ENCODE peak calls at places on chromosomes 5 and 9, in six cellular contexts. L, E, U, I, V and S are unnamed samples.

GRCh38 chr5:171628344-171628743 is 157.3 kb upstream of the SMIM23 start:
- DNase-seq in L (no peak), E (no peak), U (no peak), I (no peak), V (peak), S (no peak)

GRCh38 chr9:91071185-91071990 is 269.8 kb downstream of the SYK start:
- DNase-seq in L (no peak), E (peak), U (peak), I (no peak), V (peak), S (no peak)

GRCh38 chr5:160799160-160799559 is 52.9 kb downstream of the ATP10B start:
- DNase-seq in L (no peak), E (no peak), U (no peak), I (no peak), V (no peak), S (peak)

GRCh38 chr9:72675586-72675985 is 154.2 kb downstream of the TMC1 start:
- DNase-seq in L (no peak), E (no peak), U (no peak), I (no peak), V (peak), S (no peak)

GRCh38 chr5:17910318-17910717 is 276.1 kb downstream of the TAF11L14 start:
- DNase-seq in L (no peak), E (no peak), U (no peak), I (no peak), V (no peak), S (no peak)

GRCh38 chr9:99134893-99135341 is 30.0 kb downstream of the TGFBR1 start:
- DNase-seq in L (no peak), E (peak), U (no peak), I (no peak), V (peak), S (no peak)

GRCh38 chr5:116084231-116084630 is 594 bp upstream of the COMMD10 start:
- DNase-seq in L (no peak), E (no peak), U (no peak), I (no peak), V (peak), S (no peak)

GRCh38 chr5:61586096-61587084 is 254.3 kb downstream of the ZSWIM6 start:
- DNase-seq in L (no peak), E (no peak), U (no peak), I (no peak), V (no peak), S (no peak)